ENCODE peak calls at places on chromosomes 6 and 20, in seven cellular contexts. D is CD8-positive, alpha-beta T cell; R is uterus; O is stomach; X is psoas muscle; H is thyroid gland; Z is mucosa of descending colon. L is an unnamed sample.

GRCh38 chr20:47857142-47857993 is 72.1 kb upstream of the SULF2 start:
- DNase-seq in D (no peak), R (peak), O (no peak), X (no peak), H (no peak), Z (no peak), L (peak)

GRCh38 chr6:165800337-165800736 is 137.3 kb upstream of the PDE10A start:
- DNase-seq in D (no peak), R (no peak), O (no peak), X (no peak), H (no peak), Z (no peak), L (no peak)

GRCh38 chr6:32483968-32484613 is 44.4 kb downstream of the HLA-DRA start:
- DNase-seq in D (no peak), R (no peak), O (no peak), X (no peak), H (no peak), Z (peak), L (no peak)

GRCh38 chr6:164200071-164200470 is 785.6 kb downstream of the QKI start:
- DNase-seq in D (no peak), R (no peak), O (no peak), X (no peak), H (no peak), Z (no peak), L (no peak)

GRCh38 chr20:63305393-63305792 is 12.4 kb downstream of the COL20A1 start:
- DNase-seq in D (no peak), R (no peak), O (no peak), X (no peak), H (no peak), Z (no peak), L (no peak)

GRCh38 chr6:164048840-164049239 is 634.3 kb downstream of the QKI start:
- DNase-seq in D (no peak), R (no peak), O (no peak), X (no peak), H (no peak), Z (no peak), L (peak)

GRCh38 chr6:26118999-26119398 is 31.8 kb downstream of the HFE start:
- DNase-seq in D (no peak), R (no peak), O (peak), X (no peak), H (peak), Z (no peak), L (no peak)

GRCh38 chr20:45336530-45337366 is 11.5 kb downstream of the SDC4 start:
- DNase-seq in D (no peak), R (peak), O (peak), X (peak), H (peak), Z (peak), L (no peak)

GRCh38 chr20:4925842-4926530 is 75.3 kb downstream of the SLC23A2 start:
- DNase-seq in D (no peak), R (peak), O (peak), X (peak), H (peak), Z (peak), L (peak)

GRCh38 chr6:139732451-139732850 is 358.0 kb upstream of the CITED2 start:
- DNase-seq in D (no peak), R (peak), O (no peak), X (peak), H (peak), Z (no peak), L (peak)

GRCh38 chr6:139744038-139744437 is 369.6 kb upstream of the CITED2 start:
- DNase-seq in D (no peak), R (no peak), O (no peak), X (no peak), H (no peak), Z (no peak), L (no peak)

GRCh38 chr20:13515796-13516533 is 122.8 kb downstream of the TASP1 start:
- DNase-seq in D (no peak), R (no peak), O (no peak), X (no peak), H (no peak), Z (no peak), L (no peak)

GRCh38 chr6:11363881-11364576 is 131.6 kb upstream of the NEDD9 start:
- DNase-seq in D (no peak), R (no peak), O (no peak), X (no peak), H (peak), Z (no peak), L (no peak)

GRCh38 chr6:33592595-33593413 is 12.7 kb upstream of the BAK1 start:
- DNase-seq in D (peak), R (no peak), O (peak), X (no peak), H (peak), Z (peak), L (no peak)

GRCh38 chr6:5112065-5112799 is 27.1 kb downstream of the PPP1R3G start:
- DNase-seq in D (no peak), R (no peak), O (no peak), X (no peak), H (no peak), Z (no peak), L (no peak)

GRCh38 chr6:3389390-3390167 is 67.3 kb downstream of the SLC22A23 start:
- DNase-seq in D (no peak), R (peak), O (no peak), X (peak), H (no peak), Z (peak), L (no peak)

GRCh38 chr6:33417127-33417902 is 592 bp downstream of the CUTA start:
- DNase-seq in D (no peak), R (no peak), O (no peak), X (no peak), H (peak), Z (peak), L (no peak)

GRCh38 chr20:10125757-10126156 is 91.0 kb downstream of the ANKEF1 start:
- DNase-seq in D (no peak), R (no peak), O (no peak), X (no peak), H (no peak), Z (no peak), L (no peak)

GRCh38 chr6:32609731-32610640 is 20.3 kb upstream of the HLA-DRB1 start:
- DNase-seq in D (peak), R (no peak), O (no peak), X (no peak), H (no peak), Z (no peak), L (peak)

GRCh38 chr6:10719386-10720228 is 3.3 kb upstream of the TMEM14C start:
- DNase-seq in D (no peak), R (peak), O (no peak), X (peak), H (peak), Z (peak), L (no peak)

GRCh38 chr20:2763186-2763585 is 37.2 kb downstream of the CPXM1 start:
- DNase-seq in D (no peak), R (no peak), O (peak), X (no peak), H (no peak), Z (no peak), L (no peak)

GRCh38 chr20:32521780-32522524 is 63.2 kb downstream of the NOL4L start:
- DNase-seq in D (peak), R (peak), O (peak), X (peak), H (peak), Z (peak), L (no peak)

GRCh38 chr6:169213814-169214520 is 39.7 kb downstream of the THBS2 start:
- DNase-seq in D (no peak), R (peak), O (no peak), X (no peak), H (no peak), Z (no peak), L (no peak)
- H3K4me3 ChIP-seq in D (no peak), R (no peak), O (no peak), X (peak), H (no peak), Z (no peak), L (no peak)

GRCh38 chr20:40739841-40740240 is 50.8 kb upstream of the MAFB start:
- DNase-seq in D (no peak), R (no peak), O (no peak), X (no peak), H (no peak), Z (no peak), L (no peak)

GRCh38 chr20:40744072-40744471 is 55.0 kb upstream of the MAFB start:
- DNase-seq in D (no peak), R (no peak), O (no peak), X (no peak), H (no peak), Z (no peak), L (no peak)

GRCh38 chr20:40743172-40743775 is 54.2 kb upstream of the MAFB start:
- DNase-seq in D (no peak), R (no peak), O (no peak), X (no peak), H (no peak), Z (no peak), L (no peak)

GRCh38 chr20:40738976-40739375 is 49.9 kb upstream of the MAFB start:
- DNase-seq in D (no peak), R (no peak), O (no peak), X (no peak), H (no peak), Z (no peak), L (no peak)

GRCh38 chr20:40741507-40742106 is 52.6 kb upstream of the MAFB start:
- DNase-seq in D (peak), R (no peak), O (peak), X (no peak), H (no peak), Z (no peak), L (peak)
- TF ChIP-seq CTCF in D (no peak), R (peak), O (no peak), X (peak), H (no peak), Z (peak), L (peak)

DNA sequence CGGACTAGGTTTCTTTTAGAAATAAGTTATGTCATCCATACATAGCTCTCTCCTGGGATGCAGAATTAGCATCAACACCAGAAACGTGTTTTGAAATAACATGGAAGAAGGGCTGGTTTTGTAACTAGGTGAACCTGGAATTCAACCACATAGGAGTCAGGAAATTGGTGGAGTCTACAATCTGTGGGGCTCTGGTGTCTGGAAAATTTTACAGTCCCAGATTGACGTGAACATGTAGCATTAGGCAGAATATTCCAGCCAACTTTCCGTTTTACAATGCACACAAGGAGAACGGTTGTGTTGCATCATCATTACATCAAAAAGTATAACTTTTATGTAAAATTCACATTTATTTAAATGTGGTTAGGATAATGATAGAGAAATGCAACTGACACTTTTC is 1.9 kb downstream of the KCNQ5 start:
- DNase-seq in D (no peak), R (no peak), O (no peak), X (no peak), H (no peak), Z (no peak), L (no peak)
- H3K4me3 ChIP-seq in D (no peak), R (no peak), O (no peak), X (peak), H (no peak), Z (no peak), L (no peak)

GRCh38 chr6:170583736-170584180 is 679 bp downstream of the PDCD2 start:
- DNase-seq in D (no peak), R (no peak), O (no peak), X (no peak), H (no peak), Z (no peak), L (no peak)
- TF ChIP-seq CTCF in D (no peak), R (no peak), O (no peak), X (no peak), H (no peak), Z (no peak), L (peak)

DNA sequence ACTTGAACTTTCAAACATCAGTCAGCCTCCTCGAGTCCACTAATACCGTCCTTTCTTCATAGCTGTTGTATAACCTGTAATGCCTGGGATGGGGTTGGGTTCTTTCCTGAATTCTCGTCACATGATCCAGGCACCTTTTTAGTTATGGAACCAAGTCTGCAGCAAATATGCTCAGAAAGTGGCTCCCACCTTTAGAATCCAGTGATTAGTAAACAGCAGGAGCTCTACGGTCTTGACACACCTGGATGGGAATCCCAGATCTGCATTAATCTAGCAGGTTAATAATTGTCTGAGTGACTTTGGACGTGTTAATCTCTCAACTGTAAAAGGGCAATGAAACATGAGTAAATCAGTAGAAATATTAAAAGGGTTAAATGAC is 729 bp upstream of the ZHX3 start:
- DNase-seq in D (no peak), R (no peak), O (no peak), X (no peak), H (no peak), Z (no peak), L (peak)
- H3K4me3 ChIP-seq in D (peak), R (peak), O (peak), X (peak), H (no peak), Z (no peak), L (peak)

GRCh38 chr6:69732640-69733039 is 64.2 kb downstream of the LMBRD1 start:
- DNase-seq in D (no peak), R (no peak), O (no peak), X (no peak), H (no peak), Z (no peak), L (no peak)
- TF ChIP-seq CTCF in D (peak), R (no peak), O (no peak), X (peak), H (no peak), Z (no peak), L (peak)